ENCODE peak calls at places on chromosomes 6 and 20, in seven cellular contexts. I, H, Q, G, U, D and Y are unnamed samples.

GRCh38 chr6:24257282-24257681 is 100.6 kb downstream of the DCDC2 start:
- DNase-seq in D (no peak), H (no peak), G (no peak), U (no peak), Q (no peak), I (no peak), Y (no peak)

GRCh38 chr6:101393291-101394251 is at the start of gene GRIK2:
- DNase-seq in G (peak), I (no peak), H (no peak), D (no peak), Q (no peak), U (no peak), Y (no peak)

GRCh38 chr6:158185729-158186456 is 17.7 kb downstream of the GTF2H5 start:
- DNase-seq in Q (no peak), I (no peak), G (no peak), H (peak), D (peak), U (no peak), Y (no peak)

GRCh38 chr6:167836722-167837121 is 10.0 kb downstream of the AFDN start:
- DNase-seq in Q (no peak), D (peak), H (peak), U (no peak), G (no peak), I (no peak), Y (no peak)

GRCh38 chr20:59007758-59008511 is 881 bp upstream of the CTSZ start:
- DNase-seq in D (no peak), U (no peak), Q (peak), H (no peak), G (no peak), I (no peak), Y (no peak)

GRCh38 chr6:76578746-76579145 is 506.3 kb upstream of the IMPG1 start:
- DNase-seq in I (no peak), D (no peak), U (no peak), G (peak), Q (no peak), H (no peak), Y (no peak)

GRCh38 chr20:64238851-64239387 is 16.6 kb upstream of the PCMTD2 start:
- DNase-seq in H (no peak), U (no peak), Q (peak), D (no peak), G (no peak), I (no peak), Y (no peak)

GRCh38 chr20:62142252-62143117 is 709 bp downstream of the PSMA7 start:
- DNase-seq in G (no peak), I (no peak), U (no peak), H (no peak), Q (no peak), D (no peak), Y (no peak)

GRCh38 chr6:22451960-22452359 is 117.4 kb upstream of the HDGFL1 start:
- DNase-seq in G (no peak), H (no peak), D (peak), I (no peak), Q (no peak), U (no peak), Y (no peak)

GRCh38 chr20:56843386-56843785 is 214.3 kb downstream of the TFAP2C start:
- DNase-seq in H (no peak), U (no peak), D (no peak), G (no peak), I (no peak), Q (peak), Y (no peak)

GRCh38 chr6:142879527-142879926 is 65.4 kb downstream of the HIVEP2 start:
- DNase-seq in G (no peak), H (no peak), D (no peak), I (no peak), Q (no peak), U (no peak), Y (no peak)

GRCh38 chr6:153852034-153852433 is 187.0 kb upstream of the OPRM1 start:
- DNase-seq in G (no peak), Q (no peak), H (no peak), U (no peak), I (no peak), D (no peak), Y (no peak)

GRCh38 chr20:36881888-36882287 is 6.0 kb downstream of the TLDC2 start:
- DNase-seq in H (no peak), G (no peak), I (no peak), U (no peak), Q (no peak), D (no peak), Y (no peak)

GRCh38 chr6:35312763-35313125 is 15.1 kb downstream of the DEF6 start:
- DNase-seq in I (no peak), U (no peak), H (no peak), G (no peak), D (no peak), Q (no peak), Y (no peak)

GRCh38 chr6:67210450-67210849 is 1424.6 kb upstream of the ADGRB3 start:
- DNase-seq in I (no peak), Q (no peak), U (no peak), H (no peak), D (peak), G (no peak), Y (no peak)